ENCODE peak calls at places on chromosomes 11 and 22, in four cellular contexts. Q, U, B and R are unnamed samples.

GRCh38 chr11:106159846-106160245 is 82.4 kb downstream of the AASDHPPT start:
- DNase-seq in Q (no peak), B (no peak), U (no peak), R (peak)

GRCh38 chr11:61297341-61297740 is 2.2 kb upstream of the VWCE start:
- DNase-seq in U (no peak), B (no peak), Q (no peak), R (no peak)

GRCh38 chr11:45178890-45179663 is 32.6 kb downstream of the PRDM11 start:
- DNase-seq in B (no peak), U (no peak), Q (no peak), R (no peak)

GRCh38 chr11:14907411-14908213 is 15.6 kb upstream of the CYP2R1 start:
- DNase-seq in U (no peak), Q (no peak), B (peak), R (peak)

GRCh38 chr11:45834298-45834756 is 12.9 kb upstream of the CRY2 start:
- DNase-seq in Q (no peak), U (no peak), B (no peak), R (no peak)

GRCh38 chr11:128687321-128687720 is 6.6 kb upstream of the FLI1 start:
- DNase-seq in U (no peak), B (no peak), Q (no peak), R (peak)

GRCh38 chr11:19432370-19433163 is 191.8 kb upstream of the E2F8 start:
- DNase-seq in Q (peak), U (no peak), B (no peak), R (peak)

GRCh38 chr11:129364143-129364654 is 11.4 kb upstream of the BARX2 start:
- DNase-seq in Q (peak), B (peak), U (peak), R (peak)

GRCh38 chr22:36331912-36332622 is 55.7 kb downstream of the MYH9 start:
- DNase-seq in U (no peak), B (peak), Q (peak), R (no peak)

GRCh38 chr11:73240190-73240781 is 22.2 kb downstream of the P2RY2 start:
- DNase-seq in U (no peak), B (no peak), Q (no peak), R (peak)

GRCh38 chr11:128506999-128507591 is 80.3 kb downstream of the ETS1 start:
- DNase-seq in B (peak), Q (no peak), U (no peak), R (peak)

GRCh38 chr22:19134874-19135273 is 3.8 kb downstream of the TSSK2 start:
- DNase-seq in Q (no peak), B (no peak), U (no peak), R (no peak)

GRCh38 chr22:45235101-45235777 is 5.5 kb downstream of the KIAA0930 start:
- DNase-seq in B (no peak), Q (peak), U (no peak), R (no peak)

GRCh38 chr11:59616396-59616982 is 915 bp upstream of the OSBP start:
- DNase-seq in Q (no peak), U (no peak), B (no peak), R (no peak)

GRCh38 chr11:108983621-108984020 is 318.8 kb downstream of the DDX10 start:
- DNase-seq in Q (no peak), U (no peak), B (no peak), R (no peak)

GRCh38 chr22:42188808-42189447 is 58.3 kb upstream of the CYP2D6 start:
- DNase-seq in U (peak), Q (no peak), B (no peak), R (no peak)

GRCh38 chr11:70568504-70569172 is 170.3 kb downstream of the CTTN start:
- DNase-seq in B (peak), U (no peak), Q (no peak), R (peak)

GRCh38 chr22:30433227-30433626 is 7.7 kb downstream of the MTFP1 start:
- DNase-seq in Q (no peak), B (no peak), U (no peak), R (no peak)

GRCh38 chr11:76910620-76911414 is 50.1 kb downstream of the ACER3 start:
- DNase-seq in Q (no peak), B (no peak), U (no peak), R (peak)

GRCh38 chr11:60776167-60776566 is 9.0 kb upstream of the MS4A10 start:
- DNase-seq in U (no peak), Q (no peak), B (no peak), R (no peak)

GRCh38 chr11:112321521-112322172 is 61.0 kb upstream of the PLET1 start:
- DNase-seq in Q (peak), U (peak), B (peak), R (peak)

GRCh38 chr22:41445171-41446056 is 1.2 kb downstream of the TOB2 start:
- DNase-seq in B (peak), U (no peak), Q (no peak), R (peak)

GRCh38 chr22:46576556-46577351 is 39.3 kb upstream of the CELSR1 start:
- DNase-seq in B (no peak), Q (no peak), U (no peak), R (peak)

GRCh38 chr22:20550851-20551744 is 43.7 kb downstream of the MED15 start:
- DNase-seq in B (no peak), U (no peak), Q (peak), R (peak)

GRCh38 chr22:35524966-35525686 is 15.5 kb upstream of the RASD2 start:
- DNase-seq in B (no peak), Q (no peak), U (no peak), R (peak)

GRCh38 chr11:100632970-100633452 is 54.1 kb upstream of the ARHGAP42 start:
- DNase-seq in B (no peak), Q (no peak), U (no peak), R (peak)

GRCh38 chr11:75440960-75441803 is 8.2 kb upstream of the KLHL35 start:
- DNase-seq in Q (no peak), B (no peak), U (no peak), R (no peak)

GRCh38 chr22:40911772-40912171 is 39.4 kb upstream of the RBX1 start:
- DNase-seq in B (no peak), Q (no peak), U (no peak), R (peak)

GRCh38 chr22:38167988-38168407 is 13.6 kb downstream of the PLA2G6 start:
- DNase-seq in U (no peak), B (peak), Q (no peak), R (no peak)

GRCh38 chr22:32469799-32470212 is 4.8 kb upstream of the FBXO7 start:
- DNase-seq in U (peak), B (no peak), Q (no peak), R (peak)

GRCh38 chr11:26230021-26230420 is 101.9 kb upstream of the ANO3 start:
- DNase-seq in B (no peak), U (no peak), Q (no peak), R (peak)

GRCh38 chr11:1877211-1878133 is 14.2 kb downstream of the PRR33 start:
- DNase-seq in Q (no peak), U (no peak), B (no peak), R (peak)

DNA sequence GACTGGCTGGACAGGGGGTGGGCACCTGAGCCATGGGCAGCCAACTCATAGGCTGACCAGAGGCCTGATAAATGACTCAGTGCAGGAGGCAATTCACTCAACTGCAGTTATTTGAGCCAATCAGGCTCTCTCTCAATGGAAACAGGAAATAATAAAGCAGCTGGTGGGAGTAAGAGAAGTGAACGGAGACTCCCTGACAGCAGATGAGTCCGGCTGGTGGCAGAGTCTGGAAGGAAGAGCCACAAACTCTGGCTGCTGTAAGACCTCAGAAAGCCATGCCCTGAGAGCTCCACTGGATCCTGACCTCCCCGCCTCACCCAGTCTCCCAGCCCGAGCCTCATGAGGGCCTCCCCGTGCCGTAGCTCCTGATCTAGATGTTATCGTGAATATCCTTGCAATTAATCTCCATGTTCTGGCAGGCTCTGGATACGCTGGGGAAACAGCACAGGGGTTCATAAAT is 69.8 kb downstream of the TRIM29 start:
- DNase-seq in Q (no peak), B (no peak), U (no peak), R (peak)
- H3K4me3 ChIP-seq in Q (no peak), B (no peak), U (no peak), R (no peak)

DNA sequence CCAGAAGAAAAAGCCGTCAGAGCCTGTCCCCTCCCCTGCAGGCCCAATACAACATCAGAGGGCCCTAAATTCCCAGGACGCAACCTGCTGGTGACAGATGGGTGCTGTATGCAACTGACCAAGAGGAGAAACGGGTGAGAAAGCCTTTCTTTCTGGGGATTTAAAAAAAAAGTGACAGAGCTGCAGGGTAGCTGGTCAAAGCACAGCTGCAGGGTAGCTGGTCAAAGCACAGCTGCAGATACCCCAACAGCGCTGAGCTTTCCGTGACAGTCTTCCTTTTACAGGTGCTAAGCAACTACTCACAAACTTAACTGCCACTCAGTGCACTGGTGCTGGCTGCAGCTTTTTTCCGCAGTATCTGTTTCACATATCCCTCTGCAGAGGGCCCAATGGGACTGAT is 17.8 kb downstream of the AP1B1 start:
- DNase-seq in B (peak), Q (no peak), U (no peak), R (no peak)
- TF ChIP-seq CTCF in B (no peak), Q (no peak), U (no peak), R (no peak)

GRCh38 chr11:65617136-65617850 is 1.7 kb downstream of the PCNX3 start:
- DNase-seq in U (no peak), B (no peak), Q (no peak), R (no peak)
- H3K4me3 ChIP-seq in U (peak), B (no peak), Q (peak), R (no peak)

DNA sequence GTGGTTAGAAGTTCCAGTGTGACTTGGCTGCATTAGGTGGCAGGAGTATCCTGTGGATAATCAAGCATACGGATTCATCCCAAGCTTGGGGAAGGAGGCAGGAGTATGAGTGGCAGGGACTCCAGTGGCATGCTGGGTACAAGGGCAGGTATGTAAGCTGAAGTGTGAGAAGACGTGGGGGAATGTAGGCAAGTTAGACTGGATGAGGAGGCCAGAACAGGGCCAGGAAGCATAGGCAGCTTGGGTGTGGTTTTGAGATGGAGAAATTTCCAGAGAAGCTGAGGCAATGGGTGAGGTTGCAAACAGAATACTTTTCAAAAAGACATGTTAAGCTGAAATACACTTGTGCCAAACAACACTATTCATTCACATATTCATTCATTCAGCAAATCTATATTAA is 43.1 kb upstream of the AMOTL1 start:
- DNase-seq in Q (no peak), B (no peak), U (no peak), R (no peak)
- TF ChIP-seq CTCF in Q (no peak), B (no peak), U (no peak), R (no peak)

GRCh38 chr11:84291996-84292395 is 1005.8 kb upstream of the CCDC90B start:
- DNase-seq in B (no peak), U (no peak), Q (no peak), R (no peak)
- H3K4me3 ChIP-seq in B (no peak), U (no peak), Q (no peak), R (no peak)

GRCh38 chr11:40294343-40294723 is 1165.1 kb downstream of the LRRC4C start:
- DNase-seq in Q (no peak), B (no peak), U (no peak), R (no peak)
- TF ChIP-seq CTCF in Q (no peak), B (no peak), U (no peak), R (no peak)